ENCODE peak calls at places on chromosomes 2 and 18, in six cellular contexts. T is A549, I is tibial nerve, P is upper lobe of left lung, N is GM12891, S is body of pancreas. B is an unnamed sample.

GRCh38 chr18:44668280-44668975 is 12.3 kb upstream of the SETBP1 start:
- DNase-seq in T (no peak), I (no peak), P (no peak), N (no peak), S (no peak), B (no peak)

GRCh38 chr2:169834401-169834800 is 7.1 kb downstream of the UBR3 start:
- DNase-seq in T (no peak), I (no peak), P (no peak), N (no peak), S (no peak), B (no peak)

GRCh38 chr2:193824474-193824873 is 1629.7 kb upstream of the TMEFF2 start:
- DNase-seq in T (peak; percentile 44), I (no peak), P (no peak), N (no peak), S (no peak), B (no peak)

GRCh38 chr2:17282826-17283225 is 235.4 kb downstream of the RAD51AP2 start:
- DNase-seq in T (no peak), I (no peak), P (no peak), N (no peak), S (no peak), B (no peak)

GRCh38 chr2:9191044-9191481 is 15.5 kb upstream of the ASAP2 start:
- DNase-seq in T (peak; percentile 39), I (peak; percentile 59), P (peak; percentile 53), N (no peak), S (peak; percentile 87), B (peak; percentile 94)

GRCh38 chr2:39865751-39866150 is 86.7 kb upstream of the THUMPD2 start:
- DNase-seq in T (no peak), I (no peak), P (no peak), N (no peak), S (no peak), B (no peak)

GRCh38 chr18:11279461-11279860 is 130.1 kb upstream of the PIEZO2 start:
- DNase-seq in T (no peak), I (no peak), P (no peak), N (no peak), S (no peak), B (no peak)

GRCh38 chr2:146317959-146318358 is 1526.9 kb upstream of the ACVR2A start:
- DNase-seq in T (no peak), I (no peak), P (no peak), N (no peak), S (no peak), B (no peak)

GRCh38 chr2:217731805-217732204 is 271.0 kb downstream of the TNS1 start:
- DNase-seq in T (no peak), I (no peak), P (no peak), N (no peak), S (no peak), B (no peak)

DNA sequence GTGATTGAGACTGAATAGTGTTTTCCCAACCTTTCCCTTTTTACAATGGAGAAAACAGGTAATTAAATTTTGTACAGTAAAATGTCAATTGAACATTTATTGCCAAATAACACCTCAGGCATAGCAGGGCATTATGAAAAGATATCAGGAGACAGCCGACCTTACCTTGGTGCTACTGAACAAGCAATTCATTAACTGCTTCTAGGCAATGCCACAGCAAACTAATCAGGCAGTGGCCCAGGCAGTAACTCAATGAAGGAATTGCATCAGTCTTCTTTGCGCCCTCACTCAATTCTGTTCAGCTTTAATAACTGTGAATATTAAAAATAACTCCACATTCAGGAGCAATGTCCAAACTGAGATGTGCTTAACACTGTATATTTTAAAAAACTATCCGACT is 6.1 kb downstream of the PLCL1 start:
- DNase-seq in T (no peak), I (no peak), P (no peak), N (no peak), S (no peak), B (no peak)
- TF ChIP-seq POLR2A in T (no peak), I (no peak), P (no peak), N (no peak), S (no peak), B (no peak)

GRCh38 chr2:133568598-133568997 is 335 bp upstream of the NCKAP5 start:
- DNase-seq in T (no peak), I (no peak), P (no peak), N (no peak), S (no peak), B (no peak)
- TF ChIP-seq POLR2A in T (no peak), I (no peak), P (no peak), N (no peak), S (no peak), B (no peak)

GRCh38 chr2:144515694-144516416 is 4.1 kb downstream of the ZEB2 start:
- DNase-seq in T (peak; percentile 29), I (peak; percentile 53), P (peak; percentile 31), N (no peak), S (no peak), B (no peak)
- TF ChIP-seq POLR2A in T (no peak), I (peak; percentile 42), P (no peak), N (no peak), S (no peak), B (no peak)

GRCh38 chr2:231039821-231040364 is 2.6 kb downstream of the C2orf72 start:
- DNase-seq in T (peak; percentile 43), I (no peak), P (no peak), N (no peak), S (no peak), B (no peak)
- TF ChIP-seq POLR2A in T (no peak), I (no peak), P (no peak), N (no peak), S (no peak), B (no peak)

GRCh38 chr18:35497334-35498197 is at the start of gene INO80C:
- DNase-seq in T (peak; percentile 92), I (peak; percentile 91), P (peak; percentile 93), N (peak; percentile 77), S (peak; percentile 91), B (peak; percentile 98)
- TF ChIP-seq POLR2A in T (peak; percentile 76), I (peak; percentile 79), P (peak; percentile 91), N (peak; percentile 89), S (peak; percentile 97), B (peak; percentile 36)

DNA sequence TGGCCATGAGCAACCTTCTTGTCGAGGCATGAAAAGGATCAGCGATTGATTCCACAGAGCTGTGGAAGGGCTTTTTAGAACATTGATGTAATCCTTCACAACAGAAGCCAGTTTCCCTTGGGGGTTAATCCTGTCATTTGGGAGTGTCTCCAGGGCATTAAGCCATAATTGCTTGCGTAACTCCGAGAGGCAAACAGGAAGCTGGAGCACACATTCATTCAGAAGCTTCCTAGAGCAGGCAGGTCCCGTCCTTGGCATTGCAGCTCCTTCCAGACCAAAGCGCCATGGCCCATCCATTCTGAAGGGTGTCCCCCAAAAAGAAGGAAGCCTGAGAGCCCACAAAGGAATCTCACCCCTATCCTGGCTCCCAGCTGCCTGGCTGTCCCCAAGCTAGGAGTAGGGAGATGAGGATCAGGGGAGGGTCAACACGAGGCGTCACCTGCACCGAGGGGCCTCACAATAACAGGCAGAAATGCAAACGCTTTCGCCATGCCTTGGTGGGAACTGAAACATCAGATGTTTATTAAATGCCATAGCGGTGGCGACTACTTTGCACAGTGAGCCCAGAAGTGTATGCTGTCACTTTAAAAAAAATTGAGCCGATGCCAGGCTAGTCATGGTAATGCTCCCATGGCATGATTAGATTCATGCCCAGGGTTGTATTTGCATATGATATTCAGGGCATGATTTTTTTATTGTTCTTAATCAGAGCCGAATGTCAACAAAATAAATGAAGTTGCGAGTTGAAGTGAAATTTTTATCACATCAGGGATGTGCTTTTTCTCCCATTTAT is 339.4 kb downstream of the BCL11A start:
- DNase-seq in T (peak; percentile 10), I (peak; percentile 27), P (peak; percentile 64), N (no peak), S (peak; percentile 78), B (peak; percentile 88)
- TF ChIP-seq POLR2A in T (no peak), I (no peak), P (no peak), N (no peak), S (peak; percentile 61), B (no peak)

GRCh38 chr18:23437357-23438045 is 15.6 kb upstream of the RIOK3 start:
- DNase-seq in T (peak; percentile 54), I (peak; percentile 70), P (peak; percentile 91), N (peak; percentile 71), S (peak; percentile 78), B (peak; percentile 75)
- TF ChIP-seq POLR2A in T (peak; percentile 57), I (peak; percentile 21), P (no peak), N (no peak), S (peak; percentile 38), B (no peak)

GRCh38 chr2:158958365-158958764 is 10.1 kb upstream of the TANC1 start:
- DNase-seq in T (no peak), I (no peak), P (no peak), N (no peak), S (no peak), B (no peak)

GRCh38 chr2:158953926-158954763 is 14.3 kb upstream of the TANC1 start:
- DNase-seq in T (peak; percentile 87), I (peak; percentile 77), P (peak; percentile 59), N (no peak), S (peak; percentile 83), B (peak; percentile 92)

GRCh38 chr2:158949300-158949699 is 19.1 kb upstream of the TANC1 start:
- DNase-seq in T (no peak), I (no peak), P (no peak), N (no peak), S (no peak), B (no peak)

GRCh38 chr2:158955974-158956373 is 12.5 kb upstream of the TANC1 start:
- DNase-seq in T (no peak), I (no peak), P (no peak), N (no peak), S (no peak), B (no peak)

DNA sequence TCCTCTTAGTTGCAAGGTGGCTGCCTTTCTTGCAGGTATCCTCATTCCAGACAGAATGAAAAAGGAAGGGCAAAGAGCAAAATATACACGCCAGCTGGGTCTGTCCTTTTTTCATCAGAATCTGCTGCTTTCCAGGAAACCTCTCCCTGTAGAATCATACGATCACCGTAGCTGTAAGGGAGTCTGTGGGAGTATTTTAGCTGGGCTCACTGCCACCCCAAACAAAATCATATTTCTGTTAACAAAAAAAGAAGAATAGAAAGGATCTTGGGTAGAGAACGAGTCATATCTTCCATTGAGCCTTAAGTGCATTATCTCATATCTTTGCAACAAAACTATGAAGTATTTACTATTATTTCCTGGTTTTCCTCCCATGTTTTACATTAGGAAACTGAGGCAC is 15.0 kb upstream of the TANC1 start:
- DNase-seq in T (no peak), I (no peak), P (no peak), N (no peak), S (no peak), B (no peak)
- TF ChIP-seq POLR2A in T (no peak), I (no peak), P (no peak), N (no peak), S (no peak), B (no peak)

B was measured in lower leg skin.